ENCODE peak calls at places on chromosomes 6 and 20, in four cellular contexts. C is HCT116, D is bronchial epithelial cell, O is neural progenitor cell. N is an unnamed sample.
A peak's percentile ranks its signal among the peaks of the same experiment; 100 is the strongest.

GRCh38 chr20:25539742-25540201 is 45.6 kb downstream of the NINL start:
- DNase-seq in D (no peak), O (no peak), C (no peak), N (no peak)

GRCh38 chr6:95230071-95230740 is 347.1 kb upstream of the MANEA start:
- DNase-seq in D (no peak), C (no peak), O (no peak), N (no peak)

GRCh38 chr6:25176466-25176865 is 102.7 kb upstream of the CARMIL1 start:
- DNase-seq in C (no peak), D (no peak), O (no peak), N (no peak)

GRCh38 chr6:169898788-169899480 is 147.5 kb downstream of the ERMARD start:
- DNase-seq in C (no peak), D (no peak), O (no peak), N (no peak)

GRCh38 chr6:132401120-132401940 is at the start of gene MOXD1:
- DNase-seq in O (peak; percentile 84), D (no peak), C (no peak), N (peak; percentile 17)

GRCh38 chr6:82415820-82416219 is 52.2 kb downstream of the TPBG start:
- DNase-seq in O (no peak), C (no peak), D (peak; percentile 46), N (peak; percentile 91)

GRCh38 chr6:116016846-116017545 is 43.7 kb downstream of the FRK start:
- DNase-seq in D (no peak), C (no peak), O (no peak), N (peak; percentile 14)

GRCh38 chr6:137699036-137699683 is 167.9 kb upstream of the TNFAIP3 start:
- DNase-seq in D (peak; percentile 42), C (no peak), O (no peak), N (no peak)

GRCh38 chr6:45433533-45434400 is 56.0 kb upstream of the SUPT3H start:
- DNase-seq in C (no peak), O (no peak), D (no peak), N (no peak)

GRCh38 chr6:48714286-48715049 is 603.5 kb upstream of the PTCHD4 start:
- DNase-seq in C (no peak), O (no peak), D (no peak), N (no peak)

GRCh38 chr20:62356948-62357667 is 10.0 kb downstream of the LAMA5 start:
- DNase-seq in C (no peak), D (peak; percentile 57), O (no peak), N (peak; percentile 73)

GRCh38 chr20:3808544-3808943 is 11.8 kb upstream of the AP5S1 start:
- DNase-seq in D (no peak), C (no peak), O (no peak), N (no peak)

GRCh38 chr6:132204606-132205005 is 196.7 kb downstream of the MOXD1 start:
- DNase-seq in C (no peak), D (no peak), O (no peak), N (no peak)

GRCh38 chr20:9241232-9241692 is 172.4 kb downstream of the PLCB4 start:
- DNase-seq in C (peak; percentile 47), O (no peak), D (peak; percentile 85), N (peak; percentile 76)

GRCh38 chr6:112016335-112016734 is 37.6 kb upstream of the CCN6 start:
- DNase-seq in D (peak; percentile 72), C (no peak), O (no peak), N (peak; percentile 66)

GRCh38 chr20:20520776-20521175 is 152.9 kb downstream of the INSM1 start:
- DNase-seq in C (no peak), D (peak; percentile 96), O (no peak), N (peak; percentile 67)

GRCh38 chr6:66328181-66328580 is 621.2 kb upstream of the EYS start:
- DNase-seq in C (no peak), D (no peak), O (no peak), N (no peak)

GRCh38 chr20:15938847-15939246 is 634.4 kb downstream of the KIF16B start:
- DNase-seq in O (no peak), D (no peak), C (no peak), N (no peak)

GRCh38 chr6:149905371-149905910 is 7.5 kb upstream of the RAET1E start:
- DNase-seq in D (no peak), C (no peak), O (no peak), N (no peak)

GRCh38 chr20:3739054-3739925 is 6.8 kb downstream of the HSPA12B start:
- DNase-seq in C (no peak), D (no peak), O (no peak), N (no peak)

GRCh38 chr20:50269111-50270033 is 78.7 kb downstream of the CEBPB start:
- DNase-seq in C (no peak), O (no peak), D (no peak), N (no peak)

GRCh38 chr6:72425003-72425681 is 196.7 kb upstream of the KCNQ5 start:
- DNase-seq in O (no peak), C (no peak), D (peak; percentile 87), N (no peak)

GRCh38 chr6:167532410-167533294 is 207.8 kb downstream of the TTLL2 start:
- DNase-seq in D (no peak), C (no peak), O (no peak), N (no peak)

GRCh38 chr6:133923938-133924593 is 29.0 kb upstream of the TBPL1 start:
- DNase-seq in D (peak; percentile 74), C (peak; percentile 78), O (peak; percentile 84), N (peak; percentile 85)

GRCh38 chr6:1997702-1998101 is 247.7 kb downstream of the GMDS start:
- DNase-seq in C (no peak), O (no peak), D (no peak), N (no peak)

GRCh38 chr6:39225946-39226437 is 3.3 kb downstream of the KCNK5 start:
- DNase-seq in O (no peak), D (peak; percentile 29), C (no peak), N (no peak)

GRCh38 chr20:44688053-44688625 is 27.0 kb upstream of the CCN5 start:
- DNase-seq in C (no peak), O (no peak), D (no peak), N (no peak)
- TF ChIP-seq CTCF in C (peak; percentile 32), O (no peak), D (no peak), N (no peak)

GRCh38 chr6:686528-686927 is 6.4 kb downstream of the EXOC2 start:
- DNase-seq in C (no peak), D (no peak), O (peak; percentile 34), N (no peak)
- TF ChIP-seq CTCF in C (peak; percentile 22), D (no peak), O (peak; percentile 43), N (no peak)

GRCh38 chr6:118565317-118565960 is 17.3 kb downstream of the PLN start:
- DNase-seq in D (peak; percentile 61), O (no peak), C (peak; percentile 18), N (peak; percentile 42)
- TF ChIP-seq CTCF in D (peak; percentile 61), O (peak; percentile 36), C (peak; percentile 50), N (peak; percentile 52)

GRCh38 chr6:69164564-69165252 is 529.6 kb downstream of the ADGRB3 start:
- DNase-seq in O (peak; percentile 50), D (no peak), C (no peak), N (peak; percentile 17)
- TF ChIP-seq CTCF in O (peak; percentile 60), D (no peak), C (no peak), N (peak; percentile 21)

GRCh38 chr6:5950448-5950847 is 56.3 kb downstream of the NRN1 start:
- DNase-seq in C (no peak), D (peak; percentile 4), O (peak; percentile 41), N (peak; percentile 36)
- TF ChIP-seq CTCF in C (peak; percentile 74), D (peak; percentile 16), O (peak; percentile 70), N (peak; percentile 24)

GRCh38 chr6:139738801-139739490 is 364.5 kb upstream of the CITED2 start:
- DNase-seq in O (no peak), D (no peak), C (no peak), N (no peak)
- TF ChIP-seq CTCF in O (no peak), D (no peak), C (no peak), N (no peak)

DNA sequence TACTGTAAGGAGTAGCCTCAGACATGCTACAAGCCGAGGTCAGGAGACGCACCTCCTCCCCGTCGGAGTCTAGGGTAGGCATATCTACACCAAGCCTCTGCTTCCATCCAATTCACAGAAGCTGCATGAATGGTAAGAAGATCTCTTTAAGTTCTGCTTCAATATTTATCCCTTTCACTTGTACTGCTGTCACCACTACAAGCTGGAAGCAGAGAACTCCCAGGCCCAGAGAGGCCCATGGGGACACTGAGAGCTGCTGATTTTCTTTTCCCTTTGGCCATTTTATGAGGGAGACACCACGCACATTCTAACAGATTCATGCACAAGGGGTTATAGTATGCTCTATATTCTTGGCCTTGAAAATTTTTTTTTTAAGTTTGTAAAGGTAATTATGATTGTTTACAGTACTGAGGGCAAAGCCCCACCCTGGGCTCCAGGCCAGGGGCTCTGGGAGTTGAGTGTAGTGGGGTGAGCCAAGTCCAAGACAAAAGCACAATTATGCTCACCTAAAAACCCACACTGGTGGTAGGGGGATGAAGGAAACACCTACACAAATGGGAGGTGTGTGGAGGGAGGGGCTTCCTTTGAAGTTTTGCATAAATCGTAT is 88.4 kb downstream of the MYB start:
- DNase-seq in D (no peak), O (no peak), C (no peak), N (no peak)
- TF ChIP-seq CTCF in D (no peak), O (no peak), C (no peak), N (no peak)

GRCh38 chr6:27472617-27473400 is at the start of gene ZNF184:
- DNase-seq in C (peak; percentile 98), O (peak; percentile 98), D (peak; percentile 91), N (peak; percentile 98)
- TF ChIP-seq CTCF in C (no peak), O (peak; percentile 15), D (no peak), N (peak; percentile 17)